ENCODE peak calls at places on chromosome 3, in ten cellular contexts. One of them, this sample, is unnamed.
A peak's percentile ranks its signal among the peaks of the same experiment; 100 is the strongest.

GRCh38 chr3:106560451-106560966 is 691.7 kb upstream of the CBLB start:
- DNase-seq in psoas muscle: no peak
- DNase-seq in GM10248: no peak
- DNase-seq in NCI-H2107: no peak
- DNase-seq in posterior cingulate gyrus: no peak
- DNase-seq in G401: no peak
- DNase-seq in CD4-positive, alpha-beta T cell: no peak
- DNase-seq in WTC11: no peak
- DNase-seq in mesenteric fat pad: no peak
- DNase-seq in ecto neural progenitor cell: no peak
- DNase-seq in this sample: no peak

GRCh38 chr3:25618043-25618442 is 46.7 kb downstream of the TOP2B start:
- DNase-seq in WTC11: no peak
- DNase-seq in psoas muscle: no peak
- DNase-seq in G401: no peak
- DNase-seq in posterior cingulate gyrus: no peak
- DNase-seq in ecto neural progenitor cell: no peak
- DNase-seq in mesenteric fat pad: no peak
- DNase-seq in NCI-H2107: no peak
- DNase-seq in CD4-positive, alpha-beta T cell: no peak
- DNase-seq in GM10248: no peak
- DNase-seq in this sample: no peak

GRCh38 chr3:98784042-98784441 is 20.9 kb downstream of the ST3GAL6 start:
- DNase-seq in ecto neural progenitor cell: no peak
- DNase-seq in NCI-H2107: no peak
- DNase-seq in mesenteric fat pad: no peak
- DNase-seq in G401: peak; percentile 20
- DNase-seq in CD4-positive, alpha-beta T cell: no peak
- DNase-seq in WTC11: no peak
- DNase-seq in posterior cingulate gyrus: no peak
- DNase-seq in GM10248: no peak
- DNase-seq in psoas muscle: no peak
- DNase-seq in this sample: no peak

GRCh38 chr3:19213608-19214220 is 65.4 kb downstream of the KCNH8 start:
- DNase-seq in mesenteric fat pad: no peak
- DNase-seq in WTC11: no peak
- DNase-seq in G401: no peak
- DNase-seq in NCI-H2107: no peak
- DNase-seq in psoas muscle: no peak
- DNase-seq in GM10248: no peak
- DNase-seq in posterior cingulate gyrus: no peak
- DNase-seq in CD4-positive, alpha-beta T cell: no peak
- DNase-seq in ecto neural progenitor cell: no peak
- DNase-seq in this sample: peak; percentile 3

GRCh38 chr3:134600166-134600670 is 50.6 kb downstream of the KY start:
- DNase-seq in G401: no peak
- DNase-seq in NCI-H2107: no peak
- DNase-seq in WTC11: no peak
- DNase-seq in GM10248: no peak
- DNase-seq in CD4-positive, alpha-beta T cell: no peak
- DNase-seq in mesenteric fat pad: no peak
- DNase-seq in psoas muscle: no peak
- DNase-seq in posterior cingulate gyrus: no peak
- DNase-seq in ecto neural progenitor cell: no peak
- DNase-seq in this sample: no peak

GRCh38 chr3:149770246-149770645 is 18.0 kb upstream of the COMMD2 start:
- DNase-seq in psoas muscle: no peak
- DNase-seq in mesenteric fat pad: no peak
- DNase-seq in posterior cingulate gyrus: no peak
- DNase-seq in NCI-H2107: no peak
- DNase-seq in ecto neural progenitor cell: no peak
- DNase-seq in G401: no peak
- DNase-seq in GM10248: no peak
- DNase-seq in CD4-positive, alpha-beta T cell: no peak
- DNase-seq in WTC11: no peak
- DNase-seq in this sample: no peak

GRCh38 chr3:31065765-31066164 is 171.3 kb upstream of the GADL1 start:
- DNase-seq in posterior cingulate gyrus: no peak
- DNase-seq in mesenteric fat pad: no peak
- DNase-seq in WTC11: no peak
- DNase-seq in CD4-positive, alpha-beta T cell: no peak
- DNase-seq in ecto neural progenitor cell: no peak
- DNase-seq in G401: no peak
- DNase-seq in NCI-H2107: no peak
- DNase-seq in GM10248: no peak
- DNase-seq in psoas muscle: no peak
- DNase-seq in this sample: no peak

GRCh38 chr3:16474304-16474703 is 39.2 kb downstream of the RFTN1 start:
- DNase-seq in NCI-H2107: no peak
- DNase-seq in GM10248: no peak
- DNase-seq in posterior cingulate gyrus: no peak
- DNase-seq in psoas muscle: no peak
- DNase-seq in WTC11: no peak
- DNase-seq in ecto neural progenitor cell: no peak
- DNase-seq in mesenteric fat pad: no peak
- DNase-seq in CD4-positive, alpha-beta T cell: no peak
- DNase-seq in G401: no peak
- DNase-seq in this sample: no peak

GRCh38 chr3:83849331-83849730 is 1109.5 kb upstream of the CADM2 start:
- DNase-seq in WTC11: no peak
- DNase-seq in ecto neural progenitor cell: no peak
- DNase-seq in G401: no peak
- DNase-seq in posterior cingulate gyrus: no peak
- DNase-seq in mesenteric fat pad: no peak
- DNase-seq in CD4-positive, alpha-beta T cell: no peak
- DNase-seq in GM10248: no peak
- DNase-seq in NCI-H2107: no peak
- DNase-seq in psoas muscle: no peak
- DNase-seq in this sample: no peak

This sample was measured in RPMI8226.